ENCODE peak calls at places on chromosomes 11 and 22, in nine cellular contexts. One of them, this sample, is unnamed.

GRCh38 chr11:17852246-17852645 is 117.7 kb downstream of the KCNC1 start:
- DNase-seq in NCI-H510A treated with DMSO at 0.1 percent for 48 hours: no peak
- DNase-seq in T-cell: no peak
- DNase-seq in GM20000: no peak
- DNase-seq in WTC11: no peak
- DNase-seq in NCI-H460: no peak
- DNase-seq in fibroblast of pulmonary artery: no peak
- DNase-seq in stimulated activated CD8-positive, alpha-beta memory T cell treated with anti-CD3 and anti-CD28 coated beads, Interleukin-4, amount 100 ng/mL, for 24 hours: no peak
- DNase-seq in hippocampal formation: no peak
- DNase-seq in this sample: no peak

GRCh38 chr22:33864723-33865130 is 55.5 kb downstream of the LARGE1 start:
- DNase-seq in NCI-H510A treated with DMSO at 0.1 percent for 48 hours: no peak
- DNase-seq in NCI-H460: no peak
- DNase-seq in WTC11: no peak
- DNase-seq in hippocampal formation: no peak
- DNase-seq in stimulated activated CD8-positive, alpha-beta memory T cell treated with anti-CD3 and anti-CD28 coated beads, Interleukin-4, amount 100 ng/mL, for 24 hours: no peak
- DNase-seq in T-cell: no peak
- DNase-seq in GM20000: peak; percentile 33
- DNase-seq in fibroblast of pulmonary artery: peak; percentile 14
- DNase-seq in this sample: no peak

GRCh38 chr11:75013051-75013450 is 24.3 kb downstream of the NEU3 start:
- DNase-seq in GM20000: no peak
- DNase-seq in NCI-H510A treated with DMSO at 0.1 percent for 48 hours: peak; percentile 72
- DNase-seq in WTC11: no peak
- DNase-seq in T-cell: no peak
- DNase-seq in hippocampal formation: no peak
- DNase-seq in stimulated activated CD8-positive, alpha-beta memory T cell treated with anti-CD3 and anti-CD28 coated beads, Interleukin-4, amount 100 ng/mL, for 24 hours: no peak
- DNase-seq in fibroblast of pulmonary artery: no peak
- DNase-seq in NCI-H460: no peak
- DNase-seq in this sample: no peak

GRCh38 chr11:129694538-129694937 is 121.1 kb upstream of the TMEM45B start:
- DNase-seq in T-cell: no peak
- DNase-seq in WTC11: peak; percentile 36
- DNase-seq in hippocampal formation: no peak
- DNase-seq in GM20000: no peak
- DNase-seq in stimulated activated CD8-positive, alpha-beta memory T cell treated with anti-CD3 and anti-CD28 coated beads, Interleukin-4, amount 100 ng/mL, for 24 hours: no peak
- DNase-seq in NCI-H510A treated with DMSO at 0.1 percent for 48 hours: no peak
- DNase-seq in NCI-H460: no peak
- DNase-seq in fibroblast of pulmonary artery: no peak
- DNase-seq in this sample: no peak

GRCh38 chr11:61495801-61496601 is 12.5 kb upstream of the LRRC10B start:
- DNase-seq in NCI-H510A treated with DMSO at 0.1 percent for 48 hours: peak; percentile 88
- DNase-seq in stimulated activated CD8-positive, alpha-beta memory T cell treated with anti-CD3 and anti-CD28 coated beads, Interleukin-4, amount 100 ng/mL, for 24 hours: no peak
- DNase-seq in hippocampal formation: no peak
- DNase-seq in GM20000: no peak
- DNase-seq in NCI-H460: no peak
- DNase-seq in T-cell: no peak
- DNase-seq in fibroblast of pulmonary artery: peak; percentile 23
- DNase-seq in WTC11: no peak
- DNase-seq in this sample: no peak

GRCh38 chr22:24457894-24458293 is 30.5 kb downstream of the ADORA2A start:
- DNase-seq in GM20000: no peak
- DNase-seq in NCI-H510A treated with DMSO at 0.1 percent for 48 hours: no peak
- DNase-seq in stimulated activated CD8-positive, alpha-beta memory T cell treated with anti-CD3 and anti-CD28 coated beads, Interleukin-4, amount 100 ng/mL, for 24 hours: no peak
- DNase-seq in fibroblast of pulmonary artery: no peak
- DNase-seq in hippocampal formation: no peak
- DNase-seq in WTC11: no peak
- DNase-seq in T-cell: no peak
- DNase-seq in NCI-H460: no peak
- DNase-seq in this sample: no peak

GRCh38 chr11:35515224-35515623 is 10.2 kb downstream of the PAMR1 start:
- DNase-seq in WTC11: no peak
- DNase-seq in hippocampal formation: no peak
- DNase-seq in NCI-H460: no peak
- DNase-seq in fibroblast of pulmonary artery: peak; percentile 78
- DNase-seq in stimulated activated CD8-positive, alpha-beta memory T cell treated with anti-CD3 and anti-CD28 coated beads, Interleukin-4, amount 100 ng/mL, for 24 hours: no peak
- DNase-seq in T-cell: no peak
- DNase-seq in NCI-H510A treated with DMSO at 0.1 percent for 48 hours: no peak
- DNase-seq in GM20000: no peak
- DNase-seq in this sample: no peak

GRCh38 chr22:47918276-47918928 is 1156.0 kb downstream of the TBC1D22A start:
- DNase-seq in hippocampal formation: no peak
- DNase-seq in NCI-H510A treated with DMSO at 0.1 percent for 48 hours: no peak
- DNase-seq in WTC11: no peak
- DNase-seq in GM20000: peak; percentile 26
- DNase-seq in stimulated activated CD8-positive, alpha-beta memory T cell treated with anti-CD3 and anti-CD28 coated beads, Interleukin-4, amount 100 ng/mL, for 24 hours: peak; percentile 36
- DNase-seq in NCI-H460: no peak
- DNase-seq in fibroblast of pulmonary artery: no peak
- DNase-seq in T-cell: no peak
- DNase-seq in this sample: no peak

GRCh38 chr11:121281609-121282164 is 10.9 kb upstream of the SC5D start:
- DNase-seq in stimulated activated CD8-positive, alpha-beta memory T cell treated with anti-CD3 and anti-CD28 coated beads, Interleukin-4, amount 100 ng/mL, for 24 hours: no peak
- DNase-seq in T-cell: no peak
- DNase-seq in WTC11: no peak
- DNase-seq in GM20000: no peak
- DNase-seq in hippocampal formation: no peak
- DNase-seq in NCI-H510A treated with DMSO at 0.1 percent for 48 hours: no peak
- DNase-seq in fibroblast of pulmonary artery: no peak
- DNase-seq in NCI-H460: no peak
- DNase-seq in this sample: no peak

GRCh38 chr11:43119275-43119970 is 192.4 kb upstream of the API5 start:
- DNase-seq in WTC11: no peak
- DNase-seq in hippocampal formation: no peak
- DNase-seq in T-cell: no peak
- DNase-seq in NCI-H460: no peak
- DNase-seq in fibroblast of pulmonary artery: no peak
- DNase-seq in stimulated activated CD8-positive, alpha-beta memory T cell treated with anti-CD3 and anti-CD28 coated beads, Interleukin-4, amount 100 ng/mL, for 24 hours: no peak
- DNase-seq in NCI-H510A treated with DMSO at 0.1 percent for 48 hours: no peak
- DNase-seq in GM20000: no peak
- DNase-seq in this sample: no peak

GRCh38 chr11:58958500-58958899 is 19.2 kb downstream of the GLYATL1 start:
- DNase-seq in NCI-H510A treated with DMSO at 0.1 percent for 48 hours: no peak
- DNase-seq in T-cell: peak; percentile 22
- DNase-seq in GM20000: peak; percentile 60
- DNase-seq in fibroblast of pulmonary artery: no peak
- DNase-seq in hippocampal formation: no peak
- DNase-seq in stimulated activated CD8-positive, alpha-beta memory T cell treated with anti-CD3 and anti-CD28 coated beads, Interleukin-4, amount 100 ng/mL, for 24 hours: peak; percentile 29
- DNase-seq in NCI-H460: no peak
- DNase-seq in WTC11: peak; percentile 57
- DNase-seq in this sample: no peak

GRCh38 chr22:26806445-26807170 is 149.2 kb downstream of the MIAT start:
- DNase-seq in NCI-H460: no peak
- DNase-seq in stimulated activated CD8-positive, alpha-beta memory T cell treated with anti-CD3 and anti-CD28 coated beads, Interleukin-4, amount 100 ng/mL, for 24 hours: no peak
- DNase-seq in NCI-H510A treated with DMSO at 0.1 percent for 48 hours: no peak
- DNase-seq in fibroblast of pulmonary artery: no peak
- DNase-seq in WTC11: no peak
- DNase-seq in GM20000: no peak
- DNase-seq in hippocampal formation: no peak
- DNase-seq in T-cell: no peak
- DNase-seq in this sample: no peak

GRCh38 chr11:17333799-17334586 is 17.6 kb upstream of the NCR3LG1 start:
- DNase-seq in fibroblast of pulmonary artery: no peak
- DNase-seq in T-cell: no peak
- DNase-seq in stimulated activated CD8-positive, alpha-beta memory T cell treated with anti-CD3 and anti-CD28 coated beads, Interleukin-4, amount 100 ng/mL, for 24 hours: no peak
- DNase-seq in NCI-H510A treated with DMSO at 0.1 percent for 48 hours: no peak
- DNase-seq in hippocampal formation: no peak
- DNase-seq in NCI-H460: no peak
- DNase-seq in GM20000: no peak
- DNase-seq in WTC11: no peak
- DNase-seq in this sample: no peak

GRCh38 chr11:77213029-77213579 is 85.1 kb downstream of the MYO7A start:
- DNase-seq in fibroblast of pulmonary artery: no peak
- DNase-seq in stimulated activated CD8-positive, alpha-beta memory T cell treated with anti-CD3 and anti-CD28 coated beads, Interleukin-4, amount 100 ng/mL, for 24 hours: no peak
- DNase-seq in GM20000: no peak
- DNase-seq in NCI-H460: no peak
- DNase-seq in NCI-H510A treated with DMSO at 0.1 percent for 48 hours: no peak
- DNase-seq in hippocampal formation: no peak
- DNase-seq in WTC11: no peak
- DNase-seq in T-cell: no peak
- DNase-seq in this sample: no peak

GRCh38 chr11:61524963-61525587 is 16.5 kb downstream of the LRRC10B start:
- DNase-seq in GM20000: no peak
- DNase-seq in NCI-H460: no peak
- DNase-seq in fibroblast of pulmonary artery: no peak
- DNase-seq in hippocampal formation: no peak
- DNase-seq in NCI-H510A treated with DMSO at 0.1 percent for 48 hours: no peak
- DNase-seq in stimulated activated CD8-positive, alpha-beta memory T cell treated with anti-CD3 and anti-CD28 coated beads, Interleukin-4, amount 100 ng/mL, for 24 hours: no peak
- DNase-seq in WTC11: no peak
- DNase-seq in T-cell: no peak
- DNase-seq in this sample: no peak

GRCh38 chr11:63682045-63682915 is 980 bp downstream of the RTN3 start:
- DNase-seq in stimulated activated CD8-positive, alpha-beta memory T cell treated with anti-CD3 and anti-CD28 coated beads, Interleukin-4, amount 100 ng/mL, for 24 hours: peak; percentile 11
- DNase-seq in NCI-H510A treated with DMSO at 0.1 percent for 48 hours: peak; percentile 26
- DNase-seq in fibroblast of pulmonary artery: peak; percentile 24
- DNase-seq in WTC11: no peak
- DNase-seq in NCI-H460: no peak
- DNase-seq in hippocampal formation: peak; percentile 62
- DNase-seq in T-cell: no peak
- DNase-seq in GM20000: peak; percentile 24
- DNase-seq in this sample: peak; percentile 23

GRCh38 chr11:71086687-71087258 is 165.6 kb downstream of the SHANK2 start:
- DNase-seq in T-cell: no peak
- DNase-seq in fibroblast of pulmonary artery: peak; percentile 11
- DNase-seq in NCI-H510A treated with DMSO at 0.1 percent for 48 hours: peak; percentile 90
- DNase-seq in WTC11: peak; percentile 76
- DNase-seq in stimulated activated CD8-positive, alpha-beta memory T cell treated with anti-CD3 and anti-CD28 coated beads, Interleukin-4, amount 100 ng/mL, for 24 hours: no peak
- DNase-seq in GM20000: no peak
- DNase-seq in hippocampal formation: no peak
- DNase-seq in NCI-H460: peak; percentile 6
- DNase-seq in this sample: no peak

GRCh38 chr11:111409915-111410314 is 30.8 kb upstream of the POU2AF1 start:
- DNase-seq in NCI-H460: no peak
- DNase-seq in WTC11: no peak
- DNase-seq in hippocampal formation: no peak
- DNase-seq in NCI-H510A treated with DMSO at 0.1 percent for 48 hours: no peak
- DNase-seq in fibroblast of pulmonary artery: no peak
- DNase-seq in stimulated activated CD8-positive, alpha-beta memory T cell treated with anti-CD3 and anti-CD28 coated beads, Interleukin-4, amount 100 ng/mL, for 24 hours: no peak
- DNase-seq in GM20000: peak; percentile 42
- DNase-seq in T-cell: no peak
- DNase-seq in this sample: no peak

GRCh38 chr22:40922484-40923303 is 28.5 kb upstream of the RBX1 start:
- DNase-seq in fibroblast of pulmonary artery: peak; percentile 84
- DNase-seq in NCI-H460: peak; percentile 38
- DNase-seq in stimulated activated CD8-positive, alpha-beta memory T cell treated with anti-CD3 and anti-CD28 coated beads, Interleukin-4, amount 100 ng/mL, for 24 hours: no peak
- DNase-seq in WTC11: no peak
- DNase-seq in hippocampal formation: peak; percentile 57
- DNase-seq in NCI-H510A treated with DMSO at 0.1 percent for 48 hours: peak; percentile 39
- DNase-seq in T-cell: no peak
- DNase-seq in GM20000: peak; percentile 52
- DNase-seq in this sample: no peak

GRCh38 chr22:23053051-23053707 is 17.1 kb upstream of the GNAZ start:
- DNase-seq in NCI-H510A treated with DMSO at 0.1 percent for 48 hours: no peak
- DNase-seq in NCI-H460: no peak
- DNase-seq in GM20000: no peak
- DNase-seq in T-cell: no peak
- DNase-seq in WTC11: no peak
- DNase-seq in fibroblast of pulmonary artery: no peak
- DNase-seq in stimulated activated CD8-positive, alpha-beta memory T cell treated with anti-CD3 and anti-CD28 coated beads, Interleukin-4, amount 100 ng/mL, for 24 hours: no peak
- DNase-seq in hippocampal formation: no peak
- DNase-seq in this sample: no peak

GRCh38 chr22:35685731-35686130 is 31.9 kb upstream of the APOL5 start:
- DNase-seq in GM20000: no peak
- DNase-seq in NCI-H510A treated with DMSO at 0.1 percent for 48 hours: no peak
- DNase-seq in T-cell: no peak
- DNase-seq in stimulated activated CD8-positive, alpha-beta memory T cell treated with anti-CD3 and anti-CD28 coated beads, Interleukin-4, amount 100 ng/mL, for 24 hours: no peak
- DNase-seq in WTC11: no peak
- DNase-seq in hippocampal formation: no peak
- DNase-seq in fibroblast of pulmonary artery: peak; percentile 23
- DNase-seq in NCI-H460: no peak
- DNase-seq in this sample: no peak